ENCODE peak calls at places on chromosomes 7 and 10, in seven cellular contexts. U, X, T, F, L, K and O are unnamed samples.

GRCh38 chr7:148481965-148482626 is 108.5 kb upstream of the C7orf33 start:
- DNase-seq in F (no peak), T (no peak), K (no peak), U (no peak), L (no peak), X (no peak), O (no peak)

GRCh38 chr7:139959718-139960117 is 103.0 kb downstream of the PARP12 start:
- DNase-seq in U (no peak), L (no peak), X (no peak), K (no peak), F (no peak), T (no peak), O (no peak)

GRCh38 chr10:126110434-126110833 is 214.1 kb downstream of the FANK1 start:
- DNase-seq in U (no peak), T (no peak), X (no peak), F (no peak), K (no peak), L (no peak), O (no peak)

GRCh38 chr10:17365402-17365801 is 89.0 kb downstream of the ST8SIA6 start:
- DNase-seq in K (no peak), F (no peak), U (no peak), L (no peak), T (no peak), X (no peak), O (no peak)

GRCh38 chr7:65325793-65326432 is 47.7 kb upstream of the ZNF92 start:
- DNase-seq in T (no peak), K (no peak), F (no peak), L (no peak), X (no peak), U (no peak), O (no peak)

GRCh38 chr7:2002561-2003450 is 229.9 kb downstream of the MAD1L1 start:
- DNase-seq in T (no peak), F (peak), X (peak), U (no peak), K (no peak), L (no peak), O (peak)

GRCh38 chr10:132311338-132311939 is 3.7 kb upstream of the STK32C start:
- DNase-seq in F (no peak), T (no peak), X (peak), K (peak), U (no peak), L (no peak), O (peak)

GRCh38 chr10:27659786-27660185 is 85.8 kb downstream of the MKX start:
- DNase-seq in F (no peak), K (no peak), L (no peak), X (no peak), T (no peak), U (no peak), O (no peak)

GRCh38 chr10:129467346-129468119 is 492 bp downstream of the MGMT start:
- DNase-seq in U (no peak), K (no peak), T (no peak), X (no peak), F (no peak), L (no peak), O (no peak)

GRCh38 chr7:34341331-34341730 is 316.7 kb upstream of the NPSR1 start:
- DNase-seq in L (no peak), F (no peak), T (no peak), K (no peak), X (no peak), U (no peak), O (no peak)

GRCh38 chr7:8443871-8444756 is 10.7 kb downstream of the NXPH1 start:
- DNase-seq in X (no peak), T (no peak), K (no peak), L (no peak), F (no peak), U (no peak), O (no peak)

GRCh38 chr7:156780724-156781455 is 112.1 kb downstream of the LMBR1 start:
- DNase-seq in T (no peak), U (peak), L (no peak), X (no peak), F (no peak), K (no peak), O (no peak)

GRCh38 chr10:59801171-59801570 is 47.9 kb upstream of the MRLN start:
- DNase-seq in U (no peak), T (no peak), K (no peak), L (no peak), X (no peak), F (no peak), O (no peak)